ENCODE peak calls at places on chromosomes 16 and 17, in four cellular contexts. E is right lobe of liver, Z is progenitor cell of endocrine pancreas, P is A549. R is an unnamed sample.

GRCh38 chr17:36525113-36525512 is 9.6 kb downstream of the MYO19 start:
- DNase-seq in P (no peak), Z (no peak), E (no peak), R (no peak)

GRCh38 chr16:25192096-25192495 is 24.7 kb upstream of the AQP8 start:
- DNase-seq in P (peak; percentile 23), E (no peak), Z (no peak), R (no peak)

GRCh38 chr16:23408242-23409201 is 44.5 kb downstream of the COG7 start:
- DNase-seq in Z (no peak), P (peak; percentile 34), E (no peak), R (no peak)

GRCh38 chr16:81738831-81739496 is 40.1 kb upstream of the PLCG2 start:
- DNase-seq in P (no peak), Z (no peak), E (peak; percentile 68), R (no peak)

GRCh38 chr17:17258011-17258410 is 21.0 kb upstream of the FLCN start:
- DNase-seq in E (peak; percentile 11), P (no peak), Z (no peak), R (no peak)

GRCh38 chr17:44451832-44452231 is 51.4 kb downstream of the GPATCH8 start:
- DNase-seq in Z (no peak), E (no peak), P (no peak), R (no peak)

GRCh38 chr16:81527477-81528178 is 83.0 kb downstream of the CMIP start:
- DNase-seq in Z (no peak), E (no peak), P (no peak), R (no peak)

GRCh38 chr17:40329981-40330794 is 21.2 kb downstream of the RARA start:
- DNase-seq in E (peak; percentile 92), P (no peak), Z (no peak), R (no peak)

GRCh38 chr16:68759062-68759461 is 22.0 kb downstream of the CDH1 start:
- DNase-seq in Z (no peak), P (no peak), E (no peak), R (no peak)

GRCh38 chr17:71757156-71757555 is 363.7 kb upstream of the SOX9 start:
- DNase-seq in Z (no peak), E (no peak), P (no peak), R (no peak)

GRCh38 chr17:72342582-72343527 is 222.0 kb downstream of the SOX9 start:
- DNase-seq in Z (no peak), P (no peak), E (no peak), R (no peak)

GRCh38 chr17:35051183-35051578 is 12.3 kb downstream of the RFFL start:
- DNase-seq in E (no peak), P (no peak), Z (no peak), R (no peak)

GRCh38 chr16:68379472-68380347 is 68.6 kb downstream of the SMPD3 start:
- DNase-seq in E (no peak), Z (no peak), P (no peak), R (no peak)

GRCh38 chr16:87368029-87368765 is 15.4 kb downstream of the FBXO31 start:
- DNase-seq in P (no peak), E (no peak), Z (no peak), R (no peak)

GRCh38 chr16:11667824-11668589 is at the start of gene SNN:
- DNase-seq in E (peak; percentile 91), Z (peak; percentile 82), P (peak; percentile 73), R (peak; percentile 94)

GRCh38 chr16:50861926-50862325 is 120.0 kb downstream of the CYLD start:
- DNase-seq in Z (no peak), E (no peak), P (peak; percentile 20), R (no peak)

GRCh38 chr17:17416400-17417360 is 60.1 kb upstream of the MED9 start:
- DNase-seq in E (peak; percentile 35), P (peak; percentile 81), Z (no peak), R (no peak)

GRCh38 chr17:78935419-78936323 is 10.5 kb upstream of the TIMP2 start:
- DNase-seq in P (peak; percentile 82), E (no peak), Z (no peak), R (no peak)

GRCh38 chr17:27593232-27593856 is 37.6 kb upstream of the LGALS9 start:
- DNase-seq in Z (no peak), P (no peak), E (no peak), R (no peak)

GRCh38 chr16:9109255-9109654 is 17.8 kb downstream of the HAPSTR1 start:
- DNase-seq in Z (no peak), E (no peak), P (no peak), R (no peak)

GRCh38 chr17:5203908-5204294 is 12.2 kb upstream of the ZNF594 start:
- DNase-seq in P (peak; percentile 35), Z (no peak), E (no peak), R (no peak)

GRCh38 chr16:81170824-81171223 is 67.7 kb upstream of the BCO1 start:
- DNase-seq in E (no peak), Z (peak; percentile 54), P (no peak), R (peak; percentile 25)

GRCh38 chr17:61409301-61410099 is 9.9 kb downstream of the TBX2 start:
- DNase-seq in E (peak; percentile 64), Z (peak; percentile 48), P (peak; percentile 75), R (peak; percentile 76)

GRCh38 chr16:27816561-27816960 is 247.0 kb downstream of the GSG1L start:
- DNase-seq in P (no peak), E (no peak), Z (no peak), R (no peak)

GRCh38 chr17:80795737-80796136 is 195.9 kb upstream of the CHMP6 start:
- DNase-seq in Z (no peak), E (peak; percentile 71), P (no peak), R (no peak)

GRCh38 chr16:75304521-75305363 is 53.3 kb upstream of the BCAR1 start:
- DNase-seq in Z (no peak), E (peak; percentile 70), P (peak; percentile 43), R (no peak)

GRCh38 chr16:49277386-49277742 is 4.3 kb downstream of the CBLN1 start:
- DNase-seq in E (no peak), Z (no peak), P (no peak), R (no peak)

GRCh38 chr17:6910987-6911603 is 79.6 kb upstream of the TEKT1 start:
- DNase-seq in Z (no peak), P (peak; percentile 60), E (no peak), R (no peak)

GRCh38 chr17:49779730-49780220 is 8.7 kb upstream of the KAT7 start:
- DNase-seq in Z (no peak), E (no peak), P (peak; percentile 60), R (peak; percentile 25)

GRCh38 chr16:89020068-89020924 is 43.3 kb upstream of the CBFA2T3 start:
- DNase-seq in Z (no peak), P (no peak), E (no peak), R (no peak)

GRCh38 chr17:28865946-28866752 is 11.3 kb downstream of the ERAL1 start:
- DNase-seq in E (no peak), Z (no peak), P (no peak), R (no peak)

GRCh38 chr16:30697264-30698138 is 1.5 kb upstream of the SRCAP start:
- DNase-seq in E (no peak), P (no peak), Z (no peak), R (no peak)

GRCh38 chr16:21710938-21711337 is 47.2 kb downstream of the OTOA start:
- DNase-seq in Z (no peak), P (no peak), E (no peak), R (no peak)

GRCh38 chr16:4511441-4512082 is 27.0 kb downstream of the CDIP1 start:
- DNase-seq in P (peak; percentile 71), E (no peak), Z (peak; percentile 53), R (peak; percentile 67)

GRCh38 chr17:60167095-60167741 is 17.4 kb downstream of the CA4 start:
- DNase-seq in E (peak; percentile 51), Z (no peak), P (no peak), R (no peak)

R was measured in endothelial cell.